ENCODE peak calls at places on chromosomes 2 and 18, in nine cellular contexts. One of them, this sample, is unnamed.

GRCh38 chr18:23115683-23116096 is 19.6 kb upstream of the CABLES1 start:
- DNase-seq in psoas muscle: no peak
- DNase-seq in colonic mucosa: no peak
- DNase-seq in endothelial cell of umbilical vein: peak
- DNase-seq in cardiac fibroblast: peak
- DNase-seq in astrocyte: peak
- DNase-seq in tibial artery: no peak
- DNase-seq in AG04449: peak
- DNase-seq in dorsolateral prefrontal cortex: no peak
- DNase-seq in this sample: peak

GRCh38 chr2:241730679-241731293 is 3.6 kb upstream of the D2HGDH start:
- DNase-seq in AG04449: no peak
- DNase-seq in endothelial cell of umbilical vein: peak
- DNase-seq in cardiac fibroblast: no peak
- DNase-seq in colonic mucosa: no peak
- DNase-seq in dorsolateral prefrontal cortex: no peak
- DNase-seq in astrocyte: no peak
- DNase-seq in tibial artery: no peak
- DNase-seq in psoas muscle: no peak
- DNase-seq in this sample: no peak

GRCh38 chr2:10647886-10648605 is 41.7 kb downstream of the NOL10 start:
- DNase-seq in cardiac fibroblast: peak
- DNase-seq in AG04449: no peak
- DNase-seq in tibial artery: no peak
- DNase-seq in psoas muscle: no peak
- DNase-seq in colonic mucosa: no peak
- DNase-seq in endothelial cell of umbilical vein: no peak
- DNase-seq in dorsolateral prefrontal cortex: no peak
- DNase-seq in astrocyte: peak
- DNase-seq in this sample: no peak

GRCh38 chr2:59449264-59449663 is 1104.2 kb downstream of the BCL11A start:
- DNase-seq in cardiac fibroblast: no peak
- DNase-seq in tibial artery: no peak
- DNase-seq in astrocyte: no peak
- DNase-seq in colonic mucosa: no peak
- DNase-seq in AG04449: no peak
- DNase-seq in endothelial cell of umbilical vein: no peak
- DNase-seq in psoas muscle: no peak
- DNase-seq in dorsolateral prefrontal cortex: no peak
- DNase-seq in this sample: no peak

GRCh38 chr2:88658890-88659881 is 31.9 kb upstream of the EIF2AK3 start:
- DNase-seq in tibial artery: peak
- DNase-seq in cardiac fibroblast: peak
- DNase-seq in dorsolateral prefrontal cortex: no peak
- DNase-seq in psoas muscle: peak
- DNase-seq in AG04449: no peak
- DNase-seq in colonic mucosa: peak
- DNase-seq in endothelial cell of umbilical vein: peak
- DNase-seq in astrocyte: peak
- DNase-seq in this sample: peak

GRCh38 chr18:2536063-2536462 is 35.2 kb downstream of the METTL4 start:
- DNase-seq in endothelial cell of umbilical vein: no peak
- DNase-seq in colonic mucosa: no peak
- DNase-seq in cardiac fibroblast: no peak
- DNase-seq in tibial artery: no peak
- DNase-seq in psoas muscle: no peak
- DNase-seq in AG04449: no peak
- DNase-seq in dorsolateral prefrontal cortex: no peak
- DNase-seq in astrocyte: peak
- DNase-seq in this sample: no peak

GRCh38 chr2:169141713-169142352 is 72.5 kb downstream of the DHRS9 start:
- DNase-seq in endothelial cell of umbilical vein: peak
- DNase-seq in astrocyte: peak
- DNase-seq in psoas muscle: no peak
- DNase-seq in dorsolateral prefrontal cortex: no peak
- DNase-seq in cardiac fibroblast: peak
- DNase-seq in colonic mucosa: peak
- DNase-seq in AG04449: no peak
- DNase-seq in tibial artery: no peak
- DNase-seq in this sample: peak

GRCh38 chr2:46329803-46330775 is 32.9 kb downstream of the EPAS1 start:
- DNase-seq in endothelial cell of umbilical vein: no peak
- DNase-seq in dorsolateral prefrontal cortex: no peak
- DNase-seq in cardiac fibroblast: peak
- DNase-seq in colonic mucosa: no peak
- DNase-seq in AG04449: peak
- DNase-seq in psoas muscle: no peak
- DNase-seq in tibial artery: no peak
- DNase-seq in astrocyte: peak
- DNase-seq in this sample: peak

GRCh38 chr2:26653207-26654060 is 12.3 kb upstream of the CIB4 start:
- DNase-seq in astrocyte: no peak
- DNase-seq in tibial artery: peak
- DNase-seq in psoas muscle: no peak
- DNase-seq in cardiac fibroblast: no peak
- DNase-seq in colonic mucosa: no peak
- DNase-seq in AG04449: no peak
- DNase-seq in endothelial cell of umbilical vein: no peak
- DNase-seq in dorsolateral prefrontal cortex: no peak
- DNase-seq in this sample: no peak

GRCh38 chr2:170224692-170225091 is 46.7 kb downstream of the MYO3B start:
- DNase-seq in endothelial cell of umbilical vein: no peak
- DNase-seq in AG04449: no peak
- DNase-seq in dorsolateral prefrontal cortex: no peak
- DNase-seq in psoas muscle: no peak
- DNase-seq in astrocyte: no peak
- DNase-seq in cardiac fibroblast: no peak
- DNase-seq in colonic mucosa: no peak
- DNase-seq in tibial artery: no peak
- DNase-seq in this sample: no peak

GRCh38 chr2:12050381-12050780 is 303.9 kb downstream of the LPIN1 start:
- DNase-seq in dorsolateral prefrontal cortex: no peak
- DNase-seq in tibial artery: no peak
- DNase-seq in astrocyte: peak
- DNase-seq in colonic mucosa: no peak
- DNase-seq in cardiac fibroblast: peak
- DNase-seq in psoas muscle: no peak
- DNase-seq in endothelial cell of umbilical vein: no peak
- DNase-seq in AG04449: no peak
- DNase-seq in this sample: peak

GRCh38 chr2:101064868-101065549 is 62.9 kb downstream of the RPL31 start:
- DNase-seq in cardiac fibroblast: peak
- DNase-seq in tibial artery: no peak
- DNase-seq in endothelial cell of umbilical vein: peak
- DNase-seq in AG04449: no peak
- DNase-seq in astrocyte: peak
- DNase-seq in psoas muscle: no peak
- DNase-seq in colonic mucosa: no peak
- DNase-seq in dorsolateral prefrontal cortex: no peak
- DNase-seq in this sample: no peak

GRCh38 chr2:218859556-218859993 is at the start of gene WNT6:
- DNase-seq in colonic mucosa: no peak
- DNase-seq in dorsolateral prefrontal cortex: no peak
- DNase-seq in cardiac fibroblast: no peak
- DNase-seq in AG04449: no peak
- DNase-seq in psoas muscle: peak
- DNase-seq in tibial artery: peak
- DNase-seq in endothelial cell of umbilical vein: no peak
- DNase-seq in astrocyte: no peak
- DNase-seq in this sample: no peak

GRCh38 chr2:55010915-55011314 is 39.3 kb downstream of the RTN4 start:
- DNase-seq in psoas muscle: no peak
- DNase-seq in astrocyte: no peak
- DNase-seq in dorsolateral prefrontal cortex: no peak
- DNase-seq in tibial artery: peak
- DNase-seq in endothelial cell of umbilical vein: no peak
- DNase-seq in cardiac fibroblast: no peak
- DNase-seq in colonic mucosa: no peak
- DNase-seq in AG04449: no peak
- DNase-seq in this sample: no peak

GRCh38 chr2:143513081-143513480 is 383.9 kb downstream of the ARHGAP15 start:
- DNase-seq in psoas muscle: no peak
- DNase-seq in AG04449: no peak
- DNase-seq in dorsolateral prefrontal cortex: no peak
- DNase-seq in cardiac fibroblast: peak
- DNase-seq in astrocyte: peak
- DNase-seq in endothelial cell of umbilical vein: peak
- DNase-seq in colonic mucosa: no peak
- DNase-seq in tibial artery: peak
- DNase-seq in this sample: peak

GRCh38 chr2:188902906-188903305 is 71.3 kb upstream of the COL3A1 start:
- DNase-seq in colonic mucosa: no peak
- DNase-seq in astrocyte: peak
- DNase-seq in tibial artery: no peak
- DNase-seq in psoas muscle: no peak
- DNase-seq in dorsolateral prefrontal cortex: no peak
- DNase-seq in cardiac fibroblast: peak
- DNase-seq in endothelial cell of umbilical vein: peak
- DNase-seq in AG04449: no peak
- DNase-seq in this sample: no peak

GRCh38 chr2:57497489-57498096 is 549.0 kb upstream of the VRK2 start:
- DNase-seq in colonic mucosa: peak
- DNase-seq in tibial artery: no peak
- DNase-seq in AG04449: peak
- DNase-seq in cardiac fibroblast: peak
- DNase-seq in endothelial cell of umbilical vein: peak
- DNase-seq in astrocyte: peak
- DNase-seq in dorsolateral prefrontal cortex: no peak
- DNase-seq in psoas muscle: no peak
- DNase-seq in this sample: peak

GRCh38 chr2:9717886-9718451 is 87.2 kb upstream of the YWHAQ start:
- DNase-seq in dorsolateral prefrontal cortex: no peak
- DNase-seq in endothelial cell of umbilical vein: no peak
- DNase-seq in cardiac fibroblast: no peak
- DNase-seq in tibial artery: no peak
- DNase-seq in AG04449: no peak
- DNase-seq in psoas muscle: no peak
- DNase-seq in astrocyte: no peak
- DNase-seq in colonic mucosa: no peak
- DNase-seq in this sample: no peak

GRCh38 chr2:203707530-203707929 is 1.1 kb downstream of the CD28 start:
- DNase-seq in colonic mucosa: no peak
- DNase-seq in tibial artery: no peak
- DNase-seq in psoas muscle: no peak
- DNase-seq in astrocyte: no peak
- DNase-seq in AG04449: no peak
- DNase-seq in cardiac fibroblast: no peak
- DNase-seq in endothelial cell of umbilical vein: no peak
- DNase-seq in dorsolateral prefrontal cortex: no peak
- DNase-seq in this sample: no peak

GRCh38 chr2:203706403-203706802 is at the start of gene CD28:
- DNase-seq in endothelial cell of umbilical vein: no peak
- DNase-seq in AG04449: no peak
- DNase-seq in psoas muscle: no peak
- DNase-seq in dorsolateral prefrontal cortex: no peak
- DNase-seq in tibial artery: peak
- DNase-seq in cardiac fibroblast: no peak
- DNase-seq in colonic mucosa: peak
- DNase-seq in astrocyte: no peak
- DNase-seq in this sample: no peak

GRCh38 chr2:203710211-203710610 is 3.8 kb downstream of the CD28 start:
- DNase-seq in dorsolateral prefrontal cortex: no peak
- DNase-seq in tibial artery: no peak
- DNase-seq in colonic mucosa: no peak
- DNase-seq in cardiac fibroblast: no peak
- DNase-seq in psoas muscle: no peak
- DNase-seq in AG04449: no peak
- DNase-seq in endothelial cell of umbilical vein: peak
- DNase-seq in astrocyte: no peak
- DNase-seq in this sample: no peak

GRCh38 chr2:203708846-203709815 is 2.7 kb downstream of the CD28 start:
- DNase-seq in cardiac fibroblast: peak
- DNase-seq in psoas muscle: no peak
- DNase-seq in endothelial cell of umbilical vein: no peak
- DNase-seq in dorsolateral prefrontal cortex: no peak
- DNase-seq in astrocyte: no peak
- DNase-seq in AG04449: no peak
- DNase-seq in colonic mucosa: no peak
- DNase-seq in tibial artery: no peak
- DNase-seq in this sample: no peak

GRCh38 chr2:203705184-203705583 is 1.3 kb upstream of the CD28 start:
- DNase-seq in psoas muscle: no peak
- DNase-seq in astrocyte: no peak
- DNase-seq in cardiac fibroblast: no peak
- DNase-seq in dorsolateral prefrontal cortex: no peak
- DNase-seq in endothelial cell of umbilical vein: no peak
- DNase-seq in AG04449: no peak
- DNase-seq in tibial artery: no peak
- DNase-seq in colonic mucosa: no peak
- DNase-seq in this sample: no peak
- H3K4me3 ChIP-seq in psoas muscle: no peak
- H3K4me3 ChIP-seq in astrocyte: no peak
- H3K4me3 ChIP-seq in cardiac fibroblast: no peak
- H3K4me3 ChIP-seq in dorsolateral prefrontal cortex: no peak
- H3K4me3 ChIP-seq in endothelial cell of umbilical vein: no peak
- H3K4me3 ChIP-seq in AG04449: no peak
- H3K4me3 ChIP-seq in tibial artery: no peak
- H3K4me3 ChIP-seq in colonic mucosa: no peak
- H3K4me3 ChIP-seq in this sample: no peak

GRCh38 chr2:36963734-36964133 is 2.6 kb downstream of the STRN start:
- DNase-seq in endothelial cell of umbilical vein: no peak
- DNase-seq in colonic mucosa: no peak
- DNase-seq in dorsolateral prefrontal cortex: no peak
- DNase-seq in tibial artery: no peak
- DNase-seq in astrocyte: no peak
- DNase-seq in psoas muscle: no peak
- DNase-seq in cardiac fibroblast: no peak
- DNase-seq in AG04449: no peak
- DNase-seq in this sample: no peak
- TF ChIP-seq CTCF in endothelial cell of umbilical vein: no peak
- TF ChIP-seq CTCF in colonic mucosa: no peak
- TF ChIP-seq CTCF in dorsolateral prefrontal cortex: no peak
- TF ChIP-seq CTCF in tibial artery: no peak
- TF ChIP-seq CTCF in astrocyte: no peak
- TF ChIP-seq CTCF in psoas muscle: no peak
- TF ChIP-seq CTCF in cardiac fibroblast: no peak
- TF ChIP-seq CTCF in AG04449: no peak
- TF ChIP-seq CTCF in this sample: no peak

DNA sequence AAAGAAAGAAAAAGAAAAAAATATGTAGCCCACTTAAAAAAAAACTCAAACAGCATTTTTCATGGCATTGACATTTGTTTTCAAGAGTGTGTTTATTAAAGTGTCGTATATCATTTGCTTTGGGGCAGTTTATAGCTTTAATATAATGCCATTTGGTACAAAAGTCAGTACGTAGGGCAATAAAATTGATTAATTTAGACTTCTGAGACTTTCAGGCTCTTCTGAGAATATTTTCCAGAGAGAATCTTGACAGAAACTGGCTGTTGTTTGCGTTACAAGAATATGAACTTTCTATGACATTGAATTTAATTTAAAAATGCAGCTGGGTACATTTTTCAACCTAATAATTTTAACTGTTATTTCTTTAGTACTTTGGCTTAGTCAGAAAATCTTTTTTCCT is 98.9 kb downstream of the RNF144A start:
- DNase-seq in AG04449: no peak
- DNase-seq in tibial artery: no peak
- DNase-seq in dorsolateral prefrontal cortex: no peak
- DNase-seq in colonic mucosa: no peak
- DNase-seq in astrocyte: no peak
- DNase-seq in endothelial cell of umbilical vein: no peak
- DNase-seq in psoas muscle: no peak
- DNase-seq in cardiac fibroblast: no peak
- DNase-seq in this sample: no peak
- H3K4me3 ChIP-seq in AG04449: no peak
- H3K4me3 ChIP-seq in tibial artery: no peak
- H3K4me3 ChIP-seq in dorsolateral prefrontal cortex: no peak
- H3K4me3 ChIP-seq in colonic mucosa: no peak
- H3K4me3 ChIP-seq in astrocyte: no peak
- H3K4me3 ChIP-seq in endothelial cell of umbilical vein: no peak
- H3K4me3 ChIP-seq in psoas muscle: no peak
- H3K4me3 ChIP-seq in cardiac fibroblast: no peak
- H3K4me3 ChIP-seq in this sample: no peak

GRCh38 chr2:234669611-234670010 is 172.7 kb upstream of the ARL4C start:
- DNase-seq in psoas muscle: no peak
- DNase-seq in astrocyte: no peak
- DNase-seq in cardiac fibroblast: no peak
- DNase-seq in endothelial cell of umbilical vein: no peak
- DNase-seq in tibial artery: no peak
- DNase-seq in dorsolateral prefrontal cortex: no peak
- DNase-seq in AG04449: no peak
- DNase-seq in colonic mucosa: no peak
- DNase-seq in this sample: no peak
- TF ChIP-seq CTCF in psoas muscle: no peak
- TF ChIP-seq CTCF in astrocyte: no peak
- TF ChIP-seq CTCF in cardiac fibroblast: peak
- TF ChIP-seq CTCF in endothelial cell of umbilical vein: peak
- TF ChIP-seq CTCF in tibial artery: no peak
- TF ChIP-seq CTCF in dorsolateral prefrontal cortex: no peak
- TF ChIP-seq CTCF in AG04449: no peak
- TF ChIP-seq CTCF in colonic mucosa: no peak
- TF ChIP-seq CTCF in this sample: peak